ENCODE peak calls at places on chromosomes 11 and 22, in four cellular contexts. M, Q, N and V are unnamed samples.

GRCh38 chr22:50599816-50600454 is 658 bp upstream of the MAPK8IP2 start:
- DNase-seq in N (peak; percentile 64), Q (peak; percentile 76), M (peak; percentile 82), V (peak; percentile 79)

GRCh38 chr11:94961255-94961654 is 12.1 kb downstream of the CWC15 start:
- DNase-seq in M (no peak), N (no peak), Q (no peak), V (no peak)

GRCh38 chr11:32137263-32137662 is 46.4 kb downstream of the RCN1 start:
- DNase-seq in N (peak; percentile 96), Q (no peak), M (no peak), V (peak; percentile 63)

GRCh38 chr11:133386852-133387251 is 145.4 kb downstream of the OPCML start:
- DNase-seq in N (no peak), M (no peak), Q (no peak), V (no peak)

GRCh38 chr11:9615031-9615451 is 41.6 kb downstream of the WEE1 start:
- DNase-seq in N (peak; percentile 40), Q (no peak), M (no peak), V (no peak)

GRCh38 chr11:124756753-124757227 is 4.7 kb upstream of the VSIG2 start:
- DNase-seq in Q (peak; percentile 41), N (no peak), M (no peak), V (no peak)

GRCh38 chr22:37752189-37753061 is 55.3 kb upstream of the GCAT start:
- DNase-seq in Q (no peak), M (no peak), N (peak; percentile 95), V (peak; percentile 86)

GRCh38 chr11:102523887-102524286 is 6.7 kb downstream of the MMP7 start:
- DNase-seq in Q (no peak), N (no peak), M (no peak), V (no peak)

GRCh38 chr11:336666-337002 is 16.0 kb upstream of the IFITM3 start:
- DNase-seq in Q (no peak), N (no peak), M (peak; percentile 3), V (no peak)

GRCh38 chr11:65586676-65587075 is 8.9 kb downstream of the KCNK7 start:
- DNase-seq in N (no peak), Q (peak; percentile 59), M (no peak), V (no peak)

DNA sequence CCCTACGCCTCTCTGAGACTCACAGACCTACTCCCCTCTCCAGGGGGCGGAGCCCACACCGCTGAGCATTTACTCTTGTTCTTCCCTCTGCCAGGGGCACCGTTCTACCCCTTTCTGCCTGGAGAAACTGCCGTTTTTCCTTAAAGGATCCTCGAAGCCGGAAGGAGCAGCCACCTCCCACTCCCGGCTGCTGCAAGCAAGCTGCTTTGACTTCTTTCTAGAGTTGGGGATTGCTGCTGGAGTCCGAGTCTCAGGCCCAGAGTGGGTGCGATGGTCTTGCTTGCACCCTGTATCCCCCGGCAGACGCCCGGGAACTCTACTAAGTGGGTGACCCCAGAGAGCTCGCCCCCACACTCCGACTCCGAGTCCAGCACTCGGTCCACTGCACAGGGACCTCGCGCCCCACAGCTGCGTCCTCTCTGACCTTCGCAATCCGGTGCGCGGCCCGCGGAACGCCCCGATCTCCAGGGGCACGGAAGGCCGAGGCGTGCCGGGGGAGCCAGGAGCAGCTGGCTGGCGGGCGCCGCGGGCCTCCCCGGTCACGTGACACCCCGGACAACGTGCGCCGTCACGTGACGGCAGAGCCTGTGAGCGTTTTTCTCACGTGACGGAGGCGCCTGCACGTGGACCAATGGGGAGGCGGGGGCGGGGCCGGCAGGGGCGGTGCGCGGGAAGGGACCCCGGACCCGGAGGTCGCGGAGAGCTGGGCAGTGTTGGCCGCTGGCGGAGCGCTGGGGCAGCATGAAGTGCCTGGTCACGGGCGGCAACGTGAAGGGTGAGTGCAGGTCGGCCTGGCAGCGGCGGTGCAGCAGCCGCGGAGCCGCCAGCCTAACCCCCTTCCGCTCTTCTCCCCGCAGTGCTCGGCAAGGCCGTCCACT is at the start of gene RAD9A:
- DNase-seq in N (peak; percentile 99), Q (peak; percentile 98), M (peak; percentile 98), V (peak; percentile 99)
- TF ChIP-seq EZH2 in N (no peak), Q (no peak), M (no peak), V (no peak)

GRCh38 chr11:127000291-127000968 is at the start of gene KIRREL3:
- DNase-seq in N (peak; percentile 80), Q (peak; percentile 53), M (no peak), V (peak; percentile 20)

GRCh38 chr11:127003260-127003981 is 2.9 kb upstream of the KIRREL3 start:
- DNase-seq in M (peak; percentile 35), Q (peak; percentile 91), N (peak; percentile 81), V (peak; percentile 67)

GRCh38 chr11:127000991-127001390 is 421 bp upstream of the KIRREL3 start:
- DNase-seq in N (peak; percentile 60), Q (no peak), M (no peak), V (no peak)

GRCh38 chr11:126999366-126999765 is 1.2 kb downstream of the KIRREL3 start:
- DNase-seq in Q (no peak), M (no peak), N (no peak), V (no peak)

DNA sequence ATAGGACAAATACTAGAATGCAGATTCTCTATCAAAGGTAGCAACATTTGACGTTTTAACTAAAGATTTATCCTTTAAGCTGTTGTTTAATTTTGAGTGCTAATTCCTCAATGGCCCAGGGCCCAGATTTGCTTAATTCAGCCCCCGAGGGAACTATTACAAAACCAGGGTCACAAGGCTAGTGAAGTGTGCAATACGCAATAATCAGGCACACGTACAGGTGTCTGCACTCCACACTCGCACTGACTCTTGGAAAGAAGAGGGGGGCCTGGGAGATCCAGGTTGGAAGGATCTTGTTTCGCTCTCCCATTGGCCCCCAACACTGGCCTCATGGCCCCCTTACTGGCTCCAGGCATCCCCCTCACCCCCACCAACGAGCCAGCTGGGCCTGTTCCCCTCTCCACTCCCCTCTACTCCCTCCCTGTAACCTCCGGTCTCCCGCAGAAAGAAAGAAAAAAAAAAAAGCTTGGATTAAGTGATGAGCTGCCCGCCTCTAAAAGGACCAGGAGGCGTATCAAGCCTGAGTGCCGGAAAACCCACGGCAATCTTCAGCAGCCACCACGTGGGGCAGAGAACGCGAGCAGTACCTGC is 2.2 kb upstream of the KIRREL3 start:
- DNase-seq in M (no peak), Q (no peak), N (peak; percentile 14), V (no peak)
- TF ChIP-seq EZH2 in M (no peak), Q (no peak), N (no peak), V (no peak)

DNA sequence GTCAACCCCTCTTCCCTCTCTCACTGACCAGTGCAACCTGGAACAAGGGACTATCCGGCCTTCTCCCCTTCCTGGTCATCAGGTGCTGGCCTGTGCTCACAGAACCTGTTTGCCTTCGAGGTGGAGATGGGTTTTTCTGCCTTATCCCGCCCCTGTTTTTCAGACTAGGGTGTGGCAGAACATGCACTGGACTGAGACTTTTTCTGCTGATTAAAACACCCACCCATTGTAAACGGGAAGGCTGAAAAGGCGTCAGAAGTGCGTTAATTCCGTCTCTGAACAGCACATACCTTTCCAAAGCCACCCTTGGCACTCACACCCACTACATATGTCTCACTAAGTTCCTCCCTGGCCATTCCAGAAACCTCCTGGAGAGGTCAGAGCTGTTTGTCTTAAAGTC is 4.4 kb upstream of the B3GNT6 start:
- DNase-seq in Q (no peak), M (no peak), N (no peak), V (no peak)
- TF ChIP-seq EZH2 in Q (no peak), M (no peak), N (no peak), V (no peak)

DNA sequence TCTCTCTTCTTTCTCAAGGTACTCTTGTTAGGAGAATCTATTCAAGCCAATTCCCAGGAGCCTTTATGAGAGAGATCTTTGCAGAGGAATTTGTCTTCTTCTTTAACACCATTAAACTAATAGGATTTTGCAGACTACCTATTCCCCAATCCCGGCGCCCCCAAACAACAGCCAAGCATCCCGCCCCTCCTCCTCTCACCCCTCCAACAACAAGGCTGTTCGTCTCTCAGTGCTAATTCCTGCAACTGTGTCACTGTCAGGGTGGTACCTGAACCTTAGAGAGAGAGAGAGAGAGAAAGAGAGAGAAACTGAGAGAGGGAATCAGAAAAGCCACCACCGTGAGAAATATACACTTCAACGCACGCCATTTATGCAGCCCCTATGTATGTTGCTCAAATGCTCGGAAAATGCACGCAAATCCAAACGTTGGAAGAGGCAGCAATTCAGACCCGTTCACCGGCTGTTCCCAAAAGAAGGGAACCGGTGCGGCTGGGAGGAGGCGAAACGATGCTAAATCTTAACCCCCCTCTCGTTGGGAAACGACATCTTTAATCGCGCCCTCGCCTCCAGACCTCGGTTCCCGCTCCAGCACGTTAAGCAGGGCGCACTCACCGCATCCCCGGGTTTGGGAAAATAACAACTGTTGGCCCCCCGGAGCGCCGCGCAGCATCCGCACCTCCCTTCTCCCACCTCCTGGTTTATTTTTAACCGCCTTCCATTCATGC is 943 bp downstream of the KCNA4 start:
- DNase-seq in Q (peak; percentile 51), N (no peak), M (no peak), V (no peak)
- TF ChIP-seq EZH2 in Q (peak; percentile 71), N (no peak), M (no peak), V (peak; percentile 44)

GRCh38 chr11:45659818-45660160 is 5.6 kb downstream of the CHST1 start:
- DNase-seq in M (no peak), Q (no peak), N (no peak), V (no peak)

GRCh38 chr11:45662665-45663485 is 2.5 kb downstream of the CHST1 start:
- DNase-seq in M (peak; percentile 63), Q (peak; percentile 44), N (peak; percentile 96), V (peak; percentile 76)

GRCh38 chr11:45660717-45661416 is 4.6 kb downstream of the CHST1 start:
- DNase-seq in M (no peak), N (no peak), Q (peak; percentile 55), V (no peak)

GRCh38 chr11:45662096-45662664 is 3.2 kb downstream of the CHST1 start:
- DNase-seq in Q (no peak), M (no peak), N (no peak), V (no peak)

GRCh38 chr11:45661417-45662055 is 3.9 kb downstream of the CHST1 start:
- DNase-seq in Q (no peak), N (no peak), M (no peak), V (no peak)
- TF ChIP-seq EZH2 in Q (no peak), N (no peak), M (no peak), V (no peak)

GRCh38 chr11:128904303-128904871 is 13.2 kb downstream of the KCNJ5 start:
- DNase-seq in M (no peak), N (peak; percentile 38), Q (peak; percentile 28), V (no peak)
- TF ChIP-seq EZH2 in M (no peak), N (no peak), Q (peak; percentile 82), V (peak; percentile 83)

GRCh38 chr11:114571712-114572111 is 12.0 kb upstream of the NXPE1 start:
- DNase-seq in M (no peak), N (no peak), Q (no peak), V (no peak)
- TF ChIP-seq EZH2 in M (no peak), N (no peak), Q (no peak), V (no peak)

GRCh38 chr11:114928260-114928870 is 250.0 kb downstream of the NXPE2 start:
- DNase-seq in N (no peak), M (no peak), Q (no peak), V (no peak)
- TF ChIP-seq EZH2 in N (no peak), M (no peak), Q (no peak), V (no peak)